ENCODE peak calls at places on chromosome 2, in five cellular contexts. F is heart left ventricle; Z is cardiac muscle cell; H is aorta; G is CD4-positive, CD25-positive, alpha-beta regulatory T cell. C is an unnamed sample.
A peak's percentile ranks its signal among the peaks of the same experiment; 100 is the strongest.

GRCh38 chr2:74532222-74532621 is 2.5 kb downstream of the HTRA2 start:
- DNase-seq in F (no peak), Z (peak; percentile 68), H (no peak), G (no peak), C (no peak)

GRCh38 chr2:201116959-201117734 is 1.2 kb downstream of the CFLAR start:
- DNase-seq in F (no peak), Z (peak; percentile 91), H (peak; percentile 80), G (peak; percentile 26), C (no peak)

GRCh38 chr2:69975853-69976462 is 14.5 kb upstream of the ASPRV1 start:
- DNase-seq in F (no peak), Z (no peak), H (no peak), G (no peak), C (no peak)

GRCh38 chr2:218031771-218032257 is 29.0 kb upstream of the TNS1 start:
- DNase-seq in F (peak; percentile 54), Z (no peak), H (no peak), G (no peak), C (no peak)

GRCh38 chr2:146246017-146246733 is 1598.7 kb upstream of the ACVR2A start:
- DNase-seq in F (no peak), Z (peak; percentile 54), H (no peak), G (no peak), C (no peak)

GRCh38 chr2:86305195-86305975 is 32.0 kb downstream of the REEP1 start:
- DNase-seq in F (no peak), Z (no peak), H (no peak), G (no peak), C (no peak)

GRCh38 chr2:161239416-161240109 is 68.7 kb upstream of the PSMD14 start:
- DNase-seq in F (no peak), Z (no peak), H (peak; percentile 46), G (no peak), C (no peak)

GRCh38 chr2:71589763-71590162 is 136.4 kb downstream of the DYSF start:
- DNase-seq in F (no peak), Z (no peak), H (no peak), G (no peak), C (no peak)

GRCh38 chr2:95069465-95069864 is 44.0 kb downstream of the MAL start:
- DNase-seq in F (no peak), Z (no peak), H (no peak), G (no peak), C (no peak)

GRCh38 chr2:85243101-85244072 is 84.4 kb downstream of the TGOLN2 start:
- DNase-seq in F (peak; percentile 79), Z (peak; percentile 46), H (peak; percentile 58), G (no peak), C (no peak)

GRCh38 chr2:147789720-147790119 is 55.1 kb upstream of the ACVR2A start:
- DNase-seq in F (no peak), Z (peak; percentile 6), H (no peak), G (no peak), C (no peak)

GRCh38 chr2:216932113-216932512 is 72.2 kb upstream of the TNP1 start:
- DNase-seq in F (no peak), Z (no peak), H (no peak), G (no peak), C (no peak)

GRCh38 chr2:215535726-215536125 is 99.9 kb upstream of the FN1 start:
- DNase-seq in F (no peak), Z (no peak), H (no peak), G (no peak), C (no peak)

GRCh38 chr2:143279672-143280071 is 150.5 kb downstream of the ARHGAP15 start:
- DNase-seq in F (no peak), Z (no peak), H (no peak), G (no peak), C (no peak)

GRCh38 chr2:222038086-222038802 is 260.6 kb downstream of the PAX3 start:
- DNase-seq in F (no peak), Z (peak; percentile 5), H (no peak), G (no peak), C (no peak)

GRCh38 chr2:238686223-238686622 is 161.7 kb upstream of the TWIST2 start:
- DNase-seq in F (no peak), Z (no peak), H (no peak), G (no peak), C (no peak)

GRCh38 chr2:232623768-232624553 is 9.4 kb upstream of the EFHD1 start:
- DNase-seq in F (no peak), Z (no peak), H (no peak), G (no peak), C (no peak)

GRCh38 chr2:125405816-125406215 is 1250.1 kb upstream of the GYPC start:
- DNase-seq in F (no peak), Z (peak; percentile 94), H (no peak), G (no peak), C (no peak)

GRCh38 chr2:191578031-191578430 is 99.9 kb upstream of the NABP1 start:
- DNase-seq in F (no peak), Z (no peak), H (no peak), G (no peak), C (no peak)
- H3K9me3 ChIP-seq in F (no peaks in the 10 kb centered on the region), Z (no peaks in the 10 kb centered on the region), H (no peaks in the 10 kb centered on the region), G (no peaks in the 10 kb centered on the region), C (no peaks in the 10 kb centered on the region)

DNA sequence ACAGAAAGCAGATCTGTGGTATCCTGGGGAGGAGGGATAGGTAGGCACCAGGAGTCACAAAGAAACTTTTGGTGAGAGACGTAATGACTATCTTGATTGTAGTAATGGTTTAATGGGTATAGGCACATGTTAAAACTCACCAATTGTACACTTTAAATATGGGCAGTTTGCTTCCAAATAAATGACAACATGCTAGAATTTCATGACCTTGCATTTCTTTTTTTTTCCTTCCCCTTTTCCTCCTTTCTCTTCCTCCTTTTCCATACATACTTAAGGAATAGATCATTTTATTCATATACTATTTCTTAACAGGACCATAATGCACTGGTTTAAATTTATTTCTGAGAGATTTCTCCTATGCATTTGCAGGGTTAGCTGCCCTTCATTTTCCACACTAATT is 341.8 kb downstream of the TMEM182 start:
- DNase-seq in F (no peak), Z (no peak), H (no peak), G (no peak), C (no peak)
- H3K9me3 ChIP-seq in F (no peaks in the 10 kb centered on the region), Z (no peaks in the 10 kb centered on the region), H (no peaks in the 10 kb centered on the region), G (no peaks in the 10 kb centered on the region), C (no peaks in the 10 kb centered on the region)

DNA sequence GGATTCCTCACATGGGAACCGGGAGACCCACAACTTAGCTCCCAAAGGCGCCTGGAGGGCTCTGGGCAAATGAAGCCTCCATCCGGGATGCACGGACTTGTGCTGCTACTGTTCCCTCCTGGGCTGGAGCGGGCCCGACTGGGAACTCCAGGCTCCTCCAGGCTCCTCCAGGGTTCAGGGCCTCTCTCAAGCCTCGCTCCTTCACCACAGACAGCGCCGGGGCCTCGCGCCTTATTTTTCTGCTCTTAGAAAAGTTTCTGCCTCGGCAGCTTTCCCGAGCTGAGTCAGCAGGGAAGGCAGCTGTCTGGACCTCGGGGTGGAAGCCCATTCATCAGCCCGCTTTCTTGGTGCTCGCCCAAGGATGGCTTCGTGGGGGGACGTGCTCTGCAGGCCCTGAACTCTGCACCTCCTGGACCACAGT is 13.0 kb upstream of the TEX51 start:
- DNase-seq in F (no peak), Z (peak; percentile 64), H (peak; percentile 57), G (no peak), C (no peak)
- H3K9me3 ChIP-seq in F (no peaks in the 10 kb centered on the region), Z (no peaks in the 10 kb centered on the region), H (no peaks in the 10 kb centered on the region), G (no peaks in the 10 kb centered on the region), C (no peaks in the 10 kb centered on the region)

GRCh38 chr2:239729681-239730566 is 295.2 kb downstream of the NDUFA10 start:
- DNase-seq in F (peak; percentile 41), Z (no peak), H (peak; percentile 30), G (no peak), C (no peak)

GRCh38 chr2:239730897-239731296 is 294.2 kb downstream of the NDUFA10 start:
- DNase-seq in F (peak; percentile 17), Z (no peak), H (peak; percentile 20), G (no peak), C (no peak)

GRCh38 chr2:239728751-239729150 is 296.4 kb downstream of the NDUFA10 start:
- DNase-seq in F (peak; percentile 20), Z (no peak), H (no peak), G (no peak), C (no peak)

GRCh38 chr2:239727776-239728600 is 297.2 kb downstream of the NDUFA10 start:
- DNase-seq in F (peak; percentile 68), Z (no peak), H (peak; percentile 76), G (no peak), C (no peak)

DNA sequence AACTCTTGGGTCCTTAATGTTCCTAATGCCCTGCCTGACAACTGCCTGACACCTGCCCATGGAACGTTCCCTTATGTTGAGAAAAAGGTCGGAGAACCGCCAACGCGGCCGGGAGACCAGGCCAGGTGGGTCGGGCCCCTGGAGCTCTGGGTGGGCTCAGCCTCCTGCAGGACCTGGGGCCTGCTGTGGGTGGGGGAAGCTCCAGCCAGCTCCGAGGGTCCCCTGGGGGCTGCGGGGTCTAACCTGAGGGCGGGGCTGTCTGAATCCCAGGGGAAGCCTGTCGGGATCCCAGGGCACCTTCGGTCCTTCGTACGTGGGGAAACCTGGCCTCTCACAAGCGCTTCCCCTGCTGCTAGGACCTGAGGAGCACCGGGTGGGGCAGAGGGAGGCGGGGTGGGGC is 296.0 kb downstream of the NDUFA10 start:
- DNase-seq in F (peak; percentile 51), Z (no peak), H (peak; percentile 26), G (no peak), C (no peak)
- H3K9me3 ChIP-seq in F (no peaks in the 10 kb centered on the region), Z (no peaks in the 10 kb centered on the region), H (no peaks in the 10 kb centered on the region), G (peaks cover 5% of the 10 kb centered on the region), C (no peaks in the 10 kb centered on the region)

GRCh38 chr2:150167711-150168110 is 319.8 kb downstream of the RND3 start:
- DNase-seq in F (no peak), Z (peak; percentile 75), H (no peak), G (no peak), C (no peak)

GRCh38 chr2:150169230-150169629 is 318.2 kb downstream of the RND3 start:
- DNase-seq in F (no peak), Z (peak; percentile 88), H (peak; percentile 76), G (no peak), C (no peak)

GRCh38 chr2:150165988-150166965 is 321.2 kb downstream of the RND3 start:
- DNase-seq in F (no peak), Z (no peak), H (peak; percentile 42), G (no peak), C (no peak)

GRCh38 chr2:150171065-150171548 is 316.4 kb downstream of the RND3 start:
- DNase-seq in F (no peak), Z (no peak), H (no peak), G (no peak), C (no peak)

GRCh38 chr2:150168596-150168995 is 318.9 kb downstream of the RND3 start:
- DNase-seq in F (no peak), Z (peak; percentile 75), H (no peak), G (no peak), C (no peak)
- H3K9me3 ChIP-seq in F (no peaks in the 10 kb centered on the region), Z (no peaks in the 10 kb centered on the region), H (no peaks in the 10 kb centered on the region), G (no peaks in the 10 kb centered on the region), C (no peaks in the 10 kb centered on the region)

GRCh38 chr2:239883326-239884050 is 141.7 kb downstream of the NDUFA10 start:
- DNase-seq in F (no peak), Z (no peak), H (no peak), G (no peak), C (no peak)
- H3K9me3 ChIP-seq in F (peaks cover 31% of the 10 kb centered on the region), Z (no peaks in the 10 kb centered on the region), H (no peaks in the 10 kb centered on the region), G (peaks cover 19% of the 10 kb centered on the region), C (peaks cover 20% of the 10 kb centered on the region)

GRCh38 chr2:4130651-4131050 is 427.3 kb downstream of the DCDC2C start:
- DNase-seq in F (no peak), Z (no peak), H (no peak), G (no peak), C (no peak)
- H3K9me3 ChIP-seq in F (peaks cover 16% of the 10 kb centered on the region), Z (no peaks in the 10 kb centered on the region), H (peaks cover 6% of the 10 kb centered on the region), G (peaks cover 25% of the 10 kb centered on the region), C (no peaks in the 10 kb centered on the region)